ENCODE peak calls at places on chromosomes 4 and X, in six cellular contexts. N is Peyer's patch; B is CD8-positive, alpha-beta T cell; E is psoas muscle; T is BE2C; R is tibial artery. D is an unnamed sample. For H3K9me3, the result is how much of the 10 kb centered on the place peaks cover.

GRCh38 chr4:83212041-83212851 is 72.4 kb downstream of the COQ2 start:
- DNase-seq in E (no peak), N (no peak), R (no peak), B (peak), T (no peak), D (no peak)

GRCh38 chr4:140343303-140343702 is 30.1 kb upstream of the SCOC start:
- DNase-seq in R (no peak), E (no peak), N (peak), B (no peak), T (peak), D (no peak)

GRCh38 chrX:48497871-48498270 is 10.9 kb upstream of the PORCN start:
- DNase-seq in R (no peak), E (no peak), N (no peak), T (no peak), B (no peak), D (no peak)

GRCh38 chr4:159401791-159402380 is 299.0 kb downstream of the RAPGEF2 start:
- DNase-seq in B (no peak), T (no peak), E (no peak), R (no peak), N (no peak), D (no peak)

GRCh38 chr4:82136161-82136801 is 237.5 kb downstream of the HNRNPD start:
- DNase-seq in T (no peak), E (no peak), N (no peak), R (no peak), B (no peak), D (no peak)

GRCh38 chr4:11912886-11913285 is 484.2 kb upstream of the HS3ST1 start:
- DNase-seq in T (no peak), E (no peak), B (no peak), N (no peak), R (no peak), D (no peak)

GRCh38 chrX:106286053-106286650 is 118.0 kb downstream of the PWWP3B start:
- DNase-seq in N (no peak), B (no peak), R (no peak), E (no peak), T (no peak), D (no peak)

GRCh38 chr4:6272863-6273660 is 3.4 kb downstream of the WFS1 start:
- DNase-seq in R (no peak), N (no peak), E (no peak), T (peak), B (no peak), D (no peak)

GRCh38 chr4:176526704-176527103 is 206.9 kb downstream of the SPCS3 start:
- DNase-seq in B (no peak), N (no peak), E (no peak), R (no peak), T (no peak), D (no peak)

GRCh38 chrX:26262121-26262523 is 46.2 kb downstream of the MAGEB5 start:
- DNase-seq in E (no peak), B (no peak), R (no peak), N (no peak), T (no peak), D (no peak)

GRCh38 chrX:25873196-25873595 is 264.9 kb upstream of the MAGEB18 start:
- DNase-seq in B (no peak), N (no peak), R (no peak), T (no peak), E (no peak), D (no peak)

GRCh38 chrX:10167573-10167972 is 10.8 kb downstream of the CLCN4 start:
- DNase-seq in R (no peak), T (no peak), N (no peak), E (no peak), B (no peak), D (no peak)

GRCh38 chrX:154373340-154374306 is 811 bp downstream of the FLNA start:
- DNase-seq in R (peak), B (no peak), E (no peak), N (peak), T (no peak), D (peak)

GRCh38 chr4:155675709-155676429 is 9.2 kb downstream of the GUCY1A1 start:
- DNase-seq in R (no peak), B (no peak), E (no peak), N (no peak), T (no peak), D (no peak)

GRCh38 chr4:27702710-27703431 is 842.2 kb downstream of the STIM2 start:
- DNase-seq in B (no peak), T (peak), N (no peak), E (no peak), R (no peak), D (peak)

GRCh38 chrX:21946925-21947641 is 6.6 kb downstream of the SMS start:
- DNase-seq in B (no peak), R (no peak), T (no peak), E (no peak), N (no peak), D (peak)

GRCh38 chr4:79982587-79983327 is 90.3 kb downstream of the ANTXR2 start:
- DNase-seq in R (no peak), B (no peak), E (no peak), T (no peak), N (no peak), D (no peak)

GRCh38 chr4:6703786-6704185 is 5.9 kb downstream of the MRFAP1L1 start:
- DNase-seq in T (no peak), E (no peak), B (no peak), N (no peak), R (no peak), D (no peak)

GRCh38 chrX:132423323-132423722 is 65.5 kb downstream of the MBNL3 start:
- DNase-seq in T (no peak), N (no peak), E (no peak), R (no peak), B (no peak), D (no peak)

GRCh38 chrX:2435465-2435864 is 65.3 kb downstream of the DHRSX start:
- DNase-seq in B (no peak), E (no peak), N (no peak), R (no peak), T (no peak), D (no peak)

GRCh38 chrX:2441466-2441865 is 59.3 kb downstream of the DHRSX start:
- DNase-seq in E (no peak), B (no peak), T (no peak), R (no peak), N (no peak), D (no peak)

GRCh38 chrX:2434764-2435163 is 66.0 kb downstream of the DHRSX start:
- DNase-seq in N (no peak), R (no peak), E (no peak), B (no peak), T (no peak), D (no peak)

GRCh38 chrX:2442694-2443093 is 58.1 kb downstream of the DHRSX start:
- DNase-seq in E (no peak), R (no peak), T (no peak), N (no peak), B (no peak), D (no peak)

DNA sequence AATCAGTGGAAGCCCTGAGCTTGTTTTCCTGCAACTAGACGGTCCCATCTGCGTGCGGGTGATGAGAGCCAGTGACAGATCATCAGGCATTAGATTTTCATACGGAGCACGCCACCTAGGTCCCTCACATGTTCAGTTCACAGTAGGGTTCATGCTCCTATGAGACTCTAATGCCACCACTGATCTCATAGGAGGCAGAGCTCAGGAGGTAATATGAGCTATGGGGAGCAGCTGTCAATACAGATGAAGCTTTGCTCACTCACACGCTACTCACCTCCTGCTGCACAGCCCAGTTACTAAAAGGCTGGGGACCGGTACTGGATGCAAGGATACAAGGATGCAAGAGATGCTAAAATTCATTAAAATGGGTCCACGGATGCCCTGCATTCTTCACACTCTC is 61.2 kb downstream of the DHRSX start:
- DNase-seq in E (no peak), N (no peak), T (no peak), B (no peak), R (no peak), D (no peak)
- H3K9me3 ChIP-seq in E (under half), N (under half), T (under half), B (under half), R (under half), D (under half)

GRCh38 chrX:55839480-55839879 is 121.9 kb downstream of the RRAGB start:
- DNase-seq in E (no peak), T (no peak), B (no peak), N (peak), R (no peak), D (peak)
- H3K9me3 ChIP-seq in E (under half), T (under half), B (under half), N (under half), R (under half), D (under half)

GRCh38 chr4:58940167-58940566 is 1830.0 kb upstream of the IGFBP7 start:
- DNase-seq in E (no peak), B (no peak), T (no peak), N (no peak), R (no peak), D (no peak)

GRCh38 chr4:58936436-58936835 is 1826.3 kb upstream of the IGFBP7 start:
- DNase-seq in T (no peak), B (no peak), R (no peak), N (no peak), E (no peak), D (no peak)

DNA sequence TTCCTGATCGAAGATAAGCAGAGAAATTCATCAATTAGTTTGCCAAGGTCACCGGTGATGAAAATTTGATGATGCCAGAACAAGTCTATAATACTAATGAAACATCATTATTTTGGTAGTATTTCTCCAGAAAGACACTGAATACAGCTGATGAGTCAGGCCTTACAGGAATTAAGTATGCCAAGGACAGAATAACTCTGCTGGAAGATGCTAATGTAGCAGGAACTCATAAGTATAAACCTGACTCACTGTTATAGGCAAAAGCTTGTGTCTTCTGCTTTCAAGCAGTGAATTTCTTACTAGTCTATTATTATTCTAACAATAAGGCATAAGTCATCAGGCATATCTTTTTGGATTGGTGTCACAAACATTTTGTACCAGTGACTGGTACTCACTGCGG is 1825.2 kb upstream of the IGFBP7 start:
- DNase-seq in B (no peak), R (no peak), E (no peak), N (no peak), T (no peak), D (no peak)
- H3K9me3 ChIP-seq in B (under half), R (under half), E (under half), N (under half), T (under half), D (under half)

DNA sequence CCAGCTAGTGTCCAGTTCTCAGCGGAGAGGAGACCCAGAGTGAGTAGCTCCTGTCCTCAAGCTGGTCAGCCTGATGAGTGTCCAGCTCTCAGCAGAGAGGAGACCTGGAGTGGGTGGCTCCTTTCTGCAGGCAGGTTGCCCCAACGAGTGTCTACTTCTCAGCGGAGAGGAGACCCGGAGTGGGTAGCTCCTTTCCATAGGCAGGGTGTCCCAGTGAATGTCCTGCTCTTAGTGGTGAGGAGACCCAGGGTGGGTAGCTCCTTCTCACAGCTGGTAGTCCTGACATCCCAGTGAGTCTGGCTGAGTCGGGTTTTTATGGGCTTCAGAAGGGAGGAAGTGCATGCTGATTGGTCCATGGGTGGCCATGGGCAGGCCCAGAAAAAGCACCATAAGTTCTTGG is 55.7 kb upstream of the NUDT6 start:
- DNase-seq in B (no peak), T (no peak), R (no peak), E (no peak), N (no peak), D (no peak)
- H3K9me3 ChIP-seq in B (under half), T (under half), R (under half), E (under half), N (under half), D (under half)

GRCh38 chr4:385934-386707 is 48.5 kb downstream of the ZNF141 start:
- DNase-seq in T (no peak), R (no peak), B (no peak), N (no peak), E (no peak), D (no peak)
- H3K9me3 ChIP-seq in T (under half), R (half or more), B (half or more), N (under half), E (half or more), D (half or more)